ENCODE peak calls at places on chromosomes 6 and 20, in five cellular contexts. A is effector memory CD4-positive, alpha-beta T cell; J is GM23338; B is CD4-positive, alpha-beta T cell; R is NCI-H748 treated with DMSO at 0.1 percent for 48 hours. D is an unnamed sample.

GRCh38 chr20:5528719-5529256 is 212.0 kb upstream of the PROKR2 start:
- DNase-seq in R (peak), B (peak), A (peak), J (peak), D (peak)

GRCh38 chr20:17580905-17581304 is 11.0 kb downstream of the DSTN start:
- DNase-seq in R (no peak), B (no peak), J (no peak), A (no peak), D (no peak)

GRCh38 chr6:153790881-153791473 is 248.1 kb upstream of the OPRM1 start:
- DNase-seq in B (no peak), R (no peak), J (peak), A (no peak), D (peak)

GRCh38 chr20:50744143-50744792 is 12.9 kb downstream of the PARD6B start:
- DNase-seq in B (no peak), J (peak), A (no peak), R (no peak), D (peak)

GRCh38 chr6:34151321-34152041 is 5.6 kb upstream of the GRM4 start:
- DNase-seq in B (no peak), R (no peak), A (no peak), J (peak), D (no peak)

GRCh38 chr6:39881851-39882566 is 52.3 kb downstream of the MOCS1 start:
- DNase-seq in A (no peak), R (no peak), B (no peak), J (no peak), D (peak)

GRCh38 chr20:51533291-51534172 is 9.0 kb downstream of the NFATC2 start:
- DNase-seq in J (no peak), R (no peak), B (no peak), A (no peak), D (no peak)

GRCh38 chr6:42137192-42137753 is 5.1 kb downstream of the C6orf132 start:
- DNase-seq in B (no peak), J (peak), A (no peak), R (no peak), D (no peak)

GRCh38 chr6:39882567-39882953 is 51.7 kb downstream of the MOCS1 start:
- DNase-seq in J (peak), B (no peak), R (no peak), A (no peak), D (peak)

GRCh38 chr6:74851598-74851997 is 354.3 kb downstream of the COL12A1 start:
- DNase-seq in B (no peak), A (no peak), R (no peak), J (no peak), D (no peak)

GRCh38 chr6:41492261-41492891 is 53.8 kb upstream of the FOXP4 start:
- DNase-seq in J (peak), A (no peak), B (no peak), R (no peak), D (no peak)

GRCh38 chr6:26276841-26277648 is 88.0 kb upstream of the BTN3A2 start:
- DNase-seq in J (no peak), A (no peak), R (no peak), B (no peak), D (no peak)

GRCh38 chr6:106745824-106746610 is 116.6 kb downstream of the QRSL1 start:
- DNase-seq in R (peak), A (no peak), J (no peak), B (no peak), D (no peak)

GRCh38 chr20:40880716-40881104 is 147.9 kb upstream of the TOP1 start:
- DNase-seq in R (no peak), A (no peak), J (no peak), B (no peak), D (no peak)

GRCh38 chr6:42279966-42280629 is 62.4 kb upstream of the MRPS10 start:
- DNase-seq in R (no peak), J (peak), A (no peak), B (no peak), D (peak)

GRCh38 chr6:82080767-82081166 is 166.8 kb downstream of the IBTK start:
- DNase-seq in R (no peak), B (no peak), A (no peak), J (no peak), D (no peak)

GRCh38 chr6:113630365-113630737 is 226.8 kb upstream of the MARCKS start:
- DNase-seq in R (no peak), A (no peak), B (no peak), J (no peak), D (no peak)